ENCODE peak calls at places on chromosome 12, in four cellular contexts. L is brain microvascular endothelial cell, D is MM.1S, J is right lobe of liver. R is an unnamed sample.

GRCh38 chr12:4269279-4269991 is 4.1 kb upstream of the CCND2 start:
- DNase-seq in L (peak), D (peak), J (peak), R (no peak)

GRCh38 chr12:80709811-80710726 is 2.6 kb downstream of the MYF6 start:
- DNase-seq in L (no peak), D (no peak), J (no peak), R (no peak)

GRCh38 chr12:47078733-47079364 is 572 bp upstream of the PCED1B start:
- DNase-seq in L (no peak), D (no peak), J (no peak), R (peak)

GRCh38 chr12:80553316-80553715 is 109.3 kb downstream of the PTPRQ start:
- DNase-seq in L (peak), D (no peak), J (no peak), R (peak)

GRCh38 chr12:15819644-15820437 is 30.7 kb upstream of the EPS8 start:
- DNase-seq in L (no peak), D (no peak), J (no peak), R (no peak)

GRCh38 chr12:3252416-3252815 is 175.2 kb downstream of the TSPAN9 start:
- DNase-seq in L (no peak), D (no peak), J (peak), R (no peak)

GRCh38 chr12:62190921-62191746 is 69.1 kb upstream of the USP15 start:
- DNase-seq in L (no peak), D (no peak), J (peak), R (no peak)

GRCh38 chr12:111398530-111398929 is 7.2 kb upstream of the SH2B3 start:
- DNase-seq in L (no peak), D (no peak), J (no peak), R (no peak)

GRCh38 chr12:131599214-131600159 is 111.4 kb upstream of the SFSWAP start:
- DNase-seq in L (no peak), D (no peak), J (no peak), R (no peak)

GRCh38 chr12:110269622-110270124 is 11.4 kb upstream of the ATP2A2 start:
- DNase-seq in L (peak), D (no peak), J (no peak), R (peak)

GRCh38 chr12:108360487-108360886 is 21.4 kb upstream of the CMKLR1 start:
- DNase-seq in L (peak), D (no peak), J (no peak), R (no peak)

GRCh38 chr12:80101126-80101525 is 1.8 kb downstream of the OTOGL start:
- DNase-seq in L (no peak), D (no peak), J (no peak), R (peak)

GRCh38 chr12:2170376-2170775 is 117.6 kb downstream of the CACNA1C start:
- DNase-seq in L (no peak), D (no peak), J (no peak), R (no peak)

GRCh38 chr12:98211914-98212695 is 303.3 kb upstream of the TMPO start:
- DNase-seq in L (peak), D (no peak), J (no peak), R (no peak)

GRCh38 chr12:96416033-96416790 is 16.0 kb upstream of the CDK17 start:
- DNase-seq in L (peak), D (no peak), J (no peak), R (no peak)

GRCh38 chr12:42372154-42372791 is 46.3 kb downstream of the PPHLN1 start:
- DNase-seq in L (peak), D (peak), J (no peak), R (no peak)
- H3K4me3 ChIP-seq in L (no peak), D (no peak), J (no peak), R (no peak)

GRCh38 chr12:75878382-75878720 is 153.2 kb downstream of the PHLDA1 start:
- DNase-seq in L (peak), D (no peak), J (no peak), R (no peak)
- H3K27ac ChIP-seq in L (peak), D (no peak), J (no peak), R (peak)

DNA sequence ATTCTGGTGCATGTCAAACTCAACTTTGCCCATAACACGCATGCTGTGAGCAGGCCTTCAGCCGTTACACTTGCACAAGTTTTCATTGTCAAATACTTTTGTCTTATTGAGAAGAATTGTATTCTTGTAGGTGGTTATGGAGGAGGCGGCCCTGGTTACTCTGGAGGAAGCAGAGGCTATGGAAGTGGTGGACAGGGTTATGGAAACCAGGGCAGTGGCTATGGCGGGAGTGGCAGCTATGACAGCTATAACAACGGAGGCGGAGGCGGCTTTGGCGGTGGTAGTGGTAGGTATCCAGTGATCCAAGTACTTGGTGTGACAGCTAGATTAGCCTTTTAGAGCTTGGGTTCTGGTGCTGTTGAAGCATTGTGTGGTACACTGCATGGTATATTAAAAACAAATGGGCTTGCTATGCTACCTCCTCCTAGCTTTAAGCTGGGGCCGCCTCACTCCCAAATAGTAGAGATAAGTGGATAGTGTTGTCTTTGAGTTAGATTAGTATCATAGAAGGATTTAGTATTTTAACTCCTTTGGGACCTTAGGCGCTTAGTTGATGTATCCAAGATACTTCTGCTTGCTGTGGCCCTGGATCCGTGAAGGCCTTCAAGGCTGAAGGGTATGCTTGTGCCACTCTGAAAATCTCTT is 2.5 kb downstream of the HNRNPA1 start:
- DNase-seq in L (no peak), D (no peak), J (no peak), R (no peak)
- H3K4me3 ChIP-seq in L (peak), D (peak), J (no peak), R (peak)

DNA sequence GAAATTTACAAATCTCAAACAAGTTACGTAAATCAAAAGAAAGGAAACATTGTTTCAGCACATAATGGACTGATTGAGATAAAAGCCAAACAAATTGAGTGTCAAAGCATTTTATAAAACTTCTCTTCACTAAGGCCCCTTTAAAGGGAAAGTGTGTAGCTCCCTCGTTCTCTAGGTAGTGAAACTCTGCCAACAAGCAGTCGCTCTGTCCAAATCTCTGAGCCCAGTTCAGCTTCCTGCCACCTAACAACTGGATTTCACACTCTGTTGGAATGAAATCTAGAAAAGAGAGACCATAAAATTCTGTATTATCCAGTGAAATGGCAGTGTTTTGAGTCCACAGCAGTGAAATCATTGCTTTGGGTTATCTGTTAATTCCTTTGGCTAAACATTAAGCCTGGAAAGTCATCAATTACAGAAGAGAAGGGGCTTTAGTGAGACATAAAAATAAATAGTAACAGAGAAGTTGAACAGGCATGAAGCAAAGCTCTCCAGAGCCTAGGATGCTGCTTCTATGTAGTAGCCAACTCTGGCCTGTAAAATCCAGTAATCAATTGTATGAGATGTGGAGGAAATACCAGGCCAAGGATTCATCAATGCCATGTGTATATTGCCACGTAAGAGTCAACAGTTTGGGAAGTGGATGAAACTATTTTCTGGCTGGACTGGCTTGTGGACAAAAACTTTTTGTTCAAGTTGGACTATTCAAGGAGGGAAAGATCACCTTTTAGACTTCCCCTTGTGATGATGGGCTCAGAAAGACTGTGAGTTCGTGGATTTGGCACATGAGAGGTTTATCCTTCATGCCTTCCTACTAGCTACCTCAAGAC is 122.6 kb downstream of the WIF1 start:
- DNase-seq in L (no peak), D (no peak), J (no peak), R (no peak)
- H3K27ac ChIP-seq in L (no peak), D (no peak), J (no peak), R (no peak)

DNA sequence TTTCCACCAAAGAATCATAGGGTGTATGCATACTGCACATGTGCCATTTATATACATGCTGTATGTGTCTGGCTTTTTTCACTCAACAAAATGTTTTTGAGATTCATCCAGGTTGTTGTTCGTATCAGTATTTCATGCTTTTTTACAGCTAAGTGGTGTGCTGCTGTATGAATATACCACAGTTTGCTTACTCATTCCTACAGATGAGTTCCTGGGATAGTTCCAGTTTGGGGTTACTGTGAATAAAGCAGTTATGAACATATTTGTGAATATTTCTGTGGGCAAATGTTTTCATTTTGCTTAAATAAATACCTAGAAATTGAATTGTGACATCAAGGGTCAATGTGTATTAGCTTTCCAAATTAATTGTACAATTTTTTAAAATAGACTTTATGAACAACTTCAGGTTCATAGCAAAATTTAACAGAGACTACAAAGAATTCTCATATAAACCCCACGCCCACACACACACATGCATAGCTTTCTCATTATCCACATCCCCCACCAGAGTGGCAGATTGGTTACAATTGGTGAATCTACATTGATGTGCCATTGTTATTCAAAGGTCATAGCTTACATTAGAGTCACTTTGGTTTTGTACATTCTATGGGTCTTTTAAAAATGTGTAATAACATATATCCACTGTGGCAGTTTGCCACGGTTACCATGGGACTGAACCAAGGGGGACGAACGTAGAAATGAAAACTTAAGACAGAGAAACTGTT is 6.9 kb upstream of the KRT6A start:
- DNase-seq in L (peak), D (no peak), J (no peak), R (no peak)
- H3K4me3 ChIP-seq in L (no peak), D (no peak), J (no peak), R (no peak)

GRCh38 chr12:124020398-124021024 is 47.5 kb downstream of the ZNF664 start:
- DNase-seq in L (no peak), D (no peak), J (no peak), R (no peak)

GRCh38 chr12:124022161-124022560 is 49.1 kb downstream of the ZNF664 start:
- DNase-seq in L (no peak), D (no peak), J (no peak), R (no peak)

GRCh38 chr12:124019115-124019514 is 46.1 kb downstream of the ZNF664 start:
- DNase-seq in L (no peak), D (no peak), J (no peak), R (no peak)

GRCh38 chr12:124018526-124018925 is 45.5 kb downstream of the ZNF664 start:
- DNase-seq in L (no peak), D (no peak), J (no peak), R (no peak)

GRCh38 chr12:124021025-124021406 is 48.0 kb downstream of the ZNF664 start:
- DNase-seq in L (no peak), D (no peak), J (no peak), R (no peak)
- H3K27ac ChIP-seq in L (no peak), D (no peak), J (no peak), R (no peak)

GRCh38 chr12:54949041-54949721 is 35.4 kb downstream of the TESPA1 start:
- DNase-seq in L (no peak), D (no peak), J (no peak), R (no peak)
- H3K4me3 ChIP-seq in L (no peak), D (no peak), J (no peak), R (no peak)